ENCODE peak calls at places on chromosomes 11 and 22, in seven cellular contexts. One of them, this sample, is unnamed. For H3K36me3, the result is how much of the 10 kb centered on the place peaks cover.

GRCh38 chr22:49296561-49296960 is 531.1 kb downstream of the BRD1 start:
- DNase-seq in HCT116: no peak
- DNase-seq in colonic mucosa: no peak
- DNase-seq in IMR-90: no peak
- DNase-seq in mammary epithelial cell: no peak
- DNase-seq in PC-3: no peak
- DNase-seq in astrocyte: no peak
- DNase-seq in this sample: no peak

GRCh38 chr22:22770280-22770871 is 117.2 kb upstream of the IGLL5 start:
- DNase-seq in HCT116: no peak
- DNase-seq in colonic mucosa: peak
- DNase-seq in IMR-90: no peak
- DNase-seq in mammary epithelial cell: peak
- DNase-seq in PC-3: peak
- DNase-seq in astrocyte: no peak
- DNase-seq in this sample: peak

GRCh38 chr22:49270595-49271368 is 556.9 kb downstream of the BRD1 start:
- DNase-seq in HCT116: no peak
- DNase-seq in colonic mucosa: no peak
- DNase-seq in IMR-90: no peak
- DNase-seq in mammary epithelial cell: no peak
- DNase-seq in PC-3: no peak
- DNase-seq in astrocyte: no peak
- DNase-seq in this sample: no peak

GRCh38 chr11:118396097-118396501 is 5.3 kb upstream of the ATP5MG start:
- DNase-seq in HCT116: no peak
- DNase-seq in colonic mucosa: no peak
- DNase-seq in IMR-90: no peak
- DNase-seq in mammary epithelial cell: no peak
- DNase-seq in PC-3: no peak
- DNase-seq in astrocyte: no peak
- DNase-seq in this sample: no peak

GRCh38 chr11:12884751-12885318 is 124.3 kb upstream of the RASSF10 start:
- DNase-seq in HCT116: no peak
- DNase-seq in colonic mucosa: no peak
- DNase-seq in IMR-90: no peak
- DNase-seq in mammary epithelial cell: no peak
- DNase-seq in PC-3: no peak
- DNase-seq in astrocyte: no peak
- DNase-seq in this sample: peak

GRCh38 chr22:17827466-17827865 is 53.2 kb upstream of the BID start:
- DNase-seq in HCT116: no peak
- DNase-seq in colonic mucosa: no peak
- DNase-seq in IMR-90: no peak
- DNase-seq in mammary epithelial cell: no peak
- DNase-seq in PC-3: no peak
- DNase-seq in astrocyte: no peak
- DNase-seq in this sample: no peak

GRCh38 chr22:49503321-49503720 is 324.4 kb downstream of the BRD1 start:
- DNase-seq in HCT116: no peak
- DNase-seq in colonic mucosa: no peak
- DNase-seq in IMR-90: no peak
- DNase-seq in mammary epithelial cell: no peak
- DNase-seq in PC-3: no peak
- DNase-seq in astrocyte: no peak
- DNase-seq in this sample: no peak

GRCh38 chr11:119120639-119121007 is 757 bp upstream of the HINFP start:
- DNase-seq in HCT116: no peak
- DNase-seq in colonic mucosa: no peak
- DNase-seq in IMR-90: peak
- DNase-seq in mammary epithelial cell: no peak
- DNase-seq in PC-3: peak
- DNase-seq in astrocyte: peak
- DNase-seq in this sample: peak

GRCh38 chr11:26028294-26028954 is 303.5 kb upstream of the ANO3 start:
- DNase-seq in HCT116: no peak
- DNase-seq in colonic mucosa: no peak
- DNase-seq in IMR-90: peak
- DNase-seq in mammary epithelial cell: peak
- DNase-seq in PC-3: peak
- DNase-seq in astrocyte: peak
- DNase-seq in this sample: peak

GRCh38 chr22:17436382-17436951 is 67.2 kb downstream of the CECR2 start:
- DNase-seq in HCT116: no peak
- DNase-seq in colonic mucosa: no peak
- DNase-seq in IMR-90: no peak
- DNase-seq in mammary epithelial cell: no peak
- DNase-seq in PC-3: no peak
- DNase-seq in astrocyte: peak
- DNase-seq in this sample: no peak

GRCh38 chr11:129380413-129380812 is 4.8 kb downstream of the BARX2 start:
- DNase-seq in HCT116: no peak
- DNase-seq in colonic mucosa: no peak
- DNase-seq in IMR-90: no peak
- DNase-seq in mammary epithelial cell: no peak
- DNase-seq in PC-3: peak
- DNase-seq in astrocyte: no peak
- DNase-seq in this sample: no peak

GRCh38 chr22:31881867-31882266 is 62.5 kb upstream of the YWHAH start:
- DNase-seq in HCT116: no peak
- DNase-seq in colonic mucosa: no peak
- DNase-seq in IMR-90: no peak
- DNase-seq in mammary epithelial cell: no peak
- DNase-seq in PC-3: no peak
- DNase-seq in astrocyte: no peak
- DNase-seq in this sample: no peak

GRCh38 chr22:31912402-31912733 is 32.0 kb upstream of the YWHAH start:
- DNase-seq in HCT116: no peak
- DNase-seq in colonic mucosa: no peak
- DNase-seq in IMR-90: peak
- DNase-seq in mammary epithelial cell: no peak
- DNase-seq in PC-3: no peak
- DNase-seq in astrocyte: no peak
- DNase-seq in this sample: peak

GRCh38 chr11:75626692-75627536 is 41.9 kb downstream of the MAP6 start:
- DNase-seq in HCT116: no peak
- DNase-seq in colonic mucosa: no peak
- DNase-seq in IMR-90: peak
- DNase-seq in mammary epithelial cell: no peak
- DNase-seq in PC-3: no peak
- DNase-seq in astrocyte: peak
- DNase-seq in this sample: peak
- H3K9ac ChIP-seq in HCT116: no peak
- H3K9ac ChIP-seq in colonic mucosa: no peak
- H3K9ac ChIP-seq in IMR-90: peak
- H3K9ac ChIP-seq in mammary epithelial cell: no peak
- H3K9ac ChIP-seq in PC-3: no peak
- H3K9ac ChIP-seq in astrocyte: peak
- H3K9ac ChIP-seq in this sample: no peak

GRCh38 chr22:26672590-26673468 is 15.4 kb downstream of the MIAT start:
- DNase-seq in HCT116: peak
- DNase-seq in colonic mucosa: peak
- DNase-seq in IMR-90: peak
- DNase-seq in mammary epithelial cell: peak
- DNase-seq in PC-3: peak
- DNase-seq in astrocyte: peak
- DNase-seq in this sample: peak

GRCh38 chr22:26673485-26673884 is 16.1 kb downstream of the MIAT start:
- DNase-seq in HCT116: no peak
- DNase-seq in colonic mucosa: peak
- DNase-seq in IMR-90: no peak
- DNase-seq in mammary epithelial cell: peak
- DNase-seq in PC-3: peak
- DNase-seq in astrocyte: peak
- DNase-seq in this sample: peak

GRCh38 chr22:26675687-26676273 is 18.4 kb downstream of the MIAT start:
- DNase-seq in HCT116: no peak
- DNase-seq in colonic mucosa: no peak
- DNase-seq in IMR-90: no peak
- DNase-seq in mammary epithelial cell: no peak
- DNase-seq in PC-3: no peak
- DNase-seq in astrocyte: no peak
- DNase-seq in this sample: no peak

GRCh38 chr22:26672060-26672471 is 14.7 kb downstream of the MIAT start:
- DNase-seq in HCT116: no peak
- DNase-seq in colonic mucosa: peak
- DNase-seq in IMR-90: no peak
- DNase-seq in mammary epithelial cell: no peak
- DNase-seq in PC-3: no peak
- DNase-seq in astrocyte: no peak
- DNase-seq in this sample: no peak

DNA sequence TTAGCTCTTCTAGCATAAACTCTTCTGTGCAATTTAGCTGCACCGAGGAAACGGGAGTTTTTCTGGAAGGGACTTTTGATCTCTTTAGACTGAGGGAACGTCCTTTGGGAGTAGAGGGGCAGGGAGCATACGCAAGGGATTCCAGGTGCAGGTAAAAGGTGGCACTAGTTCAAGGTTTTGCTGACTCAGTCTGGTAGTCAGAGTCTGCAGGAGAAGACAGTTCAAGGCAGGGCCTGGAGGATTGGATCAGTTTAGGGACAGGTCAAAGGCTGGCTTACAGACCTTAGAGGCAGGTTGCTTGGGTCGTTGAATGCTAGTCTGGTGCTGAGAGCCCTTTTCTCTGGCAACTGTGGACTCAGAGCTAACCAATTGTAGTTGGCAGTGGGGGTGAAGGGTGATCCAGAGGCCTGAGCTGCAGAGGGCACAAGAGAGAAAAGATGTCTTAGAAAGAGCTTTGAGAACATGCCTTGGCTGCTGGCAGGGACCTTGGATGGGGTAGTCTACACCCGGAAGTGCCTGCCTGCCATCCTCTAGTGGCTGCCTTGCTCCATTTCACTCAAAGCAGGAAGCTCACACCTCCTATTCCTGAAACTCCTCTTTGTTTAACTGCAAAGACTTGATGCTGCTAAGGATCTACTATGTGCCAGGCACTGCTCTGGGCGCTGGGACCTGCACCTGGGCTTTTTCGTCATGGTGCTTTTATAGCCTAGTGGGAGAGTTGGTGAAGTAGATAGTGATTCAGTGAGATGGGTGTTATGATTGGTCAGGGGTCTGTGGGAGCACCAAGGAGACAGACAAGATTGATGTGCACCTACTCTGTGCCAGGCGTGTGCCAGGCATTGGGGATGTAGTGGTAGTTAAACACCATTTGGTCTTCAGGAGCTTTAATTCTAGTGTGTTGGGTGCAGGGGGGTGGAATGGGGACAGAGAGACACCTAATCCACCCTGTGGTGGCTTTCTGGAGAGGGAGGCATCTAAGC is 17.1 kb downstream of the MIAT start:
- DNase-seq in HCT116: no peak
- DNase-seq in colonic mucosa: no peak
- DNase-seq in IMR-90: no peak
- DNase-seq in mammary epithelial cell: peak
- DNase-seq in PC-3: no peak
- DNase-seq in astrocyte: no peak
- DNase-seq in this sample: no peak
- H3K4me3 ChIP-seq in HCT116: peak
- H3K4me3 ChIP-seq in colonic mucosa: no peak
- H3K4me3 ChIP-seq in IMR-90: no peak
- H3K4me3 ChIP-seq in mammary epithelial cell: peak
- H3K4me3 ChIP-seq in PC-3: peak
- H3K4me3 ChIP-seq in astrocyte: no peak
- H3K4me3 ChIP-seq in this sample: peak

DNA sequence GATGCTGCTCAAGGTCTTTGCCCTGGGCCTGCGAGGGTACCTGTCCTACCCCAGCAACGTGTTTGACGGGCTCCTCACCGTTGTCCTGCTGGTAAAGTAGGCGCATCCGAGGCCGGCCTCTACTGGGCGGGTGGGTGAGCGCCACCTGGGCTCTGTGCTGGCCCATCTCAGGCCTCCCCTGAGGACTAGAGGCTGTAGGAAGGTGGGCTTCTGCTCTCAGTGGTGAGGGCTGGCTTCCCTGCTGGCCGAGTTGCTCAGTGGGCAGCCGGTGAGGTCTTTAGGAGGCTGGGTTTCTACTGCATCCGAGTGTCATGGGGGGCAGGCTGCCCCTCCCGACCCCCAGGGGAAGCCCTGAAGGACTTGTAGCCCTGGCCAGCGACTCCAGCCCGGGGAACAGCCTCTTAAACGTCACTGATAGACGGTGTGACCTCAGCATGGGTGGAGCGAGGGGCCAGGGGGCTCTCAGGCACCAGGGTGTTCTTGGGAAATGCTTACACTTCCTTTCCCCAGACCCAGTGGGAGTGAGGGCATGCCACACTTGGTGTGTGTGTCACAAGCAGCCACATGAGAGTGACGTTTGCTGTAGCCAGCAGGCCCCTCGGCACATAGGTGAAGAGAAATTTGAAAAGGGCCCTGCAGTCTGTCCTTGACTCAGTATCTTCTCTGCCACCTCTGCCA is 30.3 kb downstream of the TPCN2 start:
- DNase-seq in HCT116: no peak
- DNase-seq in colonic mucosa: no peak
- DNase-seq in IMR-90: no peak
- DNase-seq in mammary epithelial cell: no peak
- DNase-seq in PC-3: no peak
- DNase-seq in astrocyte: no peak
- DNase-seq in this sample: no peak
- H3K36me3 ChIP-seq in HCT116: under half
- H3K36me3 ChIP-seq in colonic mucosa: under half
- H3K36me3 ChIP-seq in IMR-90: under half
- H3K36me3 ChIP-seq in mammary epithelial cell: under half
- H3K36me3 ChIP-seq in PC-3: under half
- H3K36me3 ChIP-seq in astrocyte: under half
- H3K36me3 ChIP-seq in this sample: under half

GRCh38 chr11:11843233-11843632 is 1.5 kb downstream of the USP47 start:
- DNase-seq in HCT116: no peak
- DNase-seq in colonic mucosa: no peak
- DNase-seq in IMR-90: peak
- DNase-seq in mammary epithelial cell: peak
- DNase-seq in PC-3: peak
- DNase-seq in astrocyte: peak
- DNase-seq in this sample: peak

GRCh38 chr11:11845066-11845465 is 3.3 kb downstream of the USP47 start:
- DNase-seq in HCT116: peak
- DNase-seq in colonic mucosa: no peak
- DNase-seq in IMR-90: no peak
- DNase-seq in mammary epithelial cell: peak
- DNase-seq in PC-3: peak
- DNase-seq in astrocyte: no peak
- DNase-seq in this sample: no peak

GRCh38 chr11:11842426-11843008 is 745 bp downstream of the USP47 start:
- DNase-seq in HCT116: peak
- DNase-seq in colonic mucosa: peak
- DNase-seq in IMR-90: peak
- DNase-seq in mammary epithelial cell: peak
- DNase-seq in PC-3: peak
- DNase-seq in astrocyte: peak
- DNase-seq in this sample: peak

GRCh38 chr11:11844272-11844671 is 2.5 kb downstream of the USP47 start:
- DNase-seq in HCT116: no peak
- DNase-seq in colonic mucosa: no peak
- DNase-seq in IMR-90: no peak
- DNase-seq in mammary epithelial cell: no peak
- DNase-seq in PC-3: no peak
- DNase-seq in astrocyte: no peak
- DNase-seq in this sample: no peak

GRCh38 chr11:11843642-11844041 is 1.9 kb downstream of the USP47 start:
- DNase-seq in HCT116: no peak
- DNase-seq in colonic mucosa: no peak
- DNase-seq in IMR-90: no peak
- DNase-seq in mammary epithelial cell: no peak
- DNase-seq in PC-3: no peak
- DNase-seq in astrocyte: no peak
- DNase-seq in this sample: no peak
- H3K9ac ChIP-seq in HCT116: peak
- H3K9ac ChIP-seq in colonic mucosa: peak
- H3K9ac ChIP-seq in IMR-90: peak
- H3K9ac ChIP-seq in mammary epithelial cell: peak
- H3K9ac ChIP-seq in PC-3: peak
- H3K9ac ChIP-seq in astrocyte: peak
- H3K9ac ChIP-seq in this sample: peak